ENCODE peak calls at places on chromosomes 3 and 15, in ten cellular contexts. Y, V, T, O, N, R, S, H, I and L are unnamed samples.
A peak's percentile ranks its signal among the peaks of the same experiment; 100 is the strongest.

GRCh38 chr3:110806924-110807323 is 264.7 kb upstream of the NECTIN3 start:
- DNase-seq in Y (no peak), H (no peak), N (no peak), V (no peak), R (no peak), T (no peak), O (no peak), I (no peak), S (no peak), L (no peak)

GRCh38 chr3:128123231-128123537 is 428 bp downstream of the RUVBL1 start:
- DNase-seq in O (no peak), N (no peak), H (no peak), Y (no peak), V (no peak), R (no peak), S (no peak), I (no peak), T (no peak), L (no peak)

GRCh38 chr15:35431281-35431680 is 114.7 kb downstream of the DPH6 start:
- DNase-seq in N (no peak), V (no peak), S (no peak), R (no peak), O (no peak), I (no peak), H (no peak), Y (no peak), T (no peak), L (no peak)

GRCh38 chr3:59968510-59968909 is 918.7 kb upstream of the CFAP20DC start:
- DNase-seq in Y (peak; percentile 45), H (no peak), O (no peak), I (no peak), T (no peak), V (no peak), N (no peak), R (no peak), S (no peak), L (no peak)

GRCh38 chr3:188243124-188243795 is 89.3 kb downstream of the LPP start:
- DNase-seq in V (no peak), R (no peak), I (no peak), T (no peak), Y (no peak), H (no peak), O (no peak), N (no peak), S (peak; percentile 50), L (no peak)

GRCh38 chr3:73473578-73474448 is 150.9 kb downstream of the PDZRN3 start:
- DNase-seq in O (no peak), Y (no peak), I (no peak), N (no peak), H (no peak), T (no peak), V (no peak), R (no peak), S (no peak), L (no peak)

GRCh38 chr15:76987896-76988860 is 6.7 kb upstream of the PSTPIP1 start:
- DNase-seq in T (no peak), N (peak; percentile 69), S (no peak), I (peak; percentile 8), H (no peak), Y (no peak), R (peak; percentile 77), V (peak; percentile 80), O (no peak), L (peak; percentile 88)

GRCh38 chr3:160945346-160945745 is 159.8 kb downstream of the B3GALNT1 start:
- DNase-seq in O (no peak), I (no peak), V (no peak), R (no peak), S (no peak), Y (no peak), T (no peak), H (no peak), N (no peak), L (no peak)

GRCh38 chr3:41690766-41691563 is 270.9 kb downstream of the ULK4 start:
- DNase-seq in N (peak; percentile 71), S (peak; percentile 32), I (no peak), R (no peak), H (no peak), T (no peak), O (peak; percentile 80), Y (no peak), V (no peak), L (no peak)

GRCh38 chr3:183230826-183231225 is 22.2 kb upstream of the B3GNT5 start:
- DNase-seq in O (no peak), V (no peak), H (no peak), S (no peak), I (no peak), N (no peak), R (no peak), Y (no peak), T (no peak), L (no peak)

GRCh38 chr15:78061963-78062427 is 15.5 kb downstream of the TBC1D2B start:
- DNase-seq in R (peak; percentile 65), N (no peak), H (no peak), S (peak; percentile 61), T (peak; percentile 40), I (peak; percentile 7), V (no peak), O (peak; percentile 37), Y (peak; percentile 49), L (peak; percentile 81)

GRCh38 chr3:5542472-5542871 is 355.0 kb downstream of the EDEM1 start:
- DNase-seq in T (no peak), O (no peak), Y (no peak), I (no peak), S (no peak), V (no peak), H (no peak), R (no peak), N (no peak), L (no peak)

GRCh38 chr3:53123953-53124352 is 6.3 kb downstream of the RFT1 start:
- DNase-seq in V (no peak), S (no peak), N (no peak), Y (no peak), O (no peak), T (no peak), R (no peak), I (no peak), H (no peak), L (no peak)

GRCh38 chr3:16614033-16615031 is 9.1 kb upstream of the DAZL start:
- DNase-seq in T (no peak), H (no peak), N (no peak), O (no peak), I (no peak), S (no peak), V (no peak), Y (no peak), R (no peak), L (no peak)

GRCh38 chr15:78347586-78348543 is 7.7 kb downstream of the CRABP1 start:
- DNase-seq in H (no peak), S (no peak), O (peak; percentile 24), V (no peak), N (no peak), I (no peak), Y (no peak), T (no peak), R (no peak), L (no peak)

GRCh38 chr15:92018535-92019239 is 165.2 kb downstream of the SLCO3A1 start:
- DNase-seq in T (no peak), I (no peak), Y (no peak), R (no peak), S (no peak), O (no peak), H (no peak), V (no peak), N (no peak), L (no peak)

GRCh38 chr3:98567646-98568280 is 25.6 kb downstream of the CPOX start:
- DNase-seq in N (no peak), R (no peak), T (no peak), Y (no peak), I (no peak), S (no peak), V (no peak), H (no peak), O (no peak), L (no peak)

GRCh38 chr3:51319271-51319670 is 65.8 kb upstream of the MANF start:
- DNase-seq in I (no peak), V (no peak), N (no peak), T (no peak), O (no peak), R (no peak), S (no peak), H (no peak), Y (no peak), L (no peak)